ENCODE peak calls at places on chromosome 12, in five cellular contexts. W is NCI-H524, V is left ventricle myocardium inferior, C is activated T-cell treated with anti-CD3 and anti-CD28 coated beads for 4 hours, U is cardiac fibroblast. X is an unnamed sample.

GRCh38 chr12:19957578-19957977 is 410.8 kb upstream of the PDE3A start:
- DNase-seq in W (no peak), V (no peak), C (no peak), U (peak; percentile 72), X (peak; percentile 63)

GRCh38 chr12:5123921-5124320 is 80.2 kb downstream of the KCNA5 start:
- DNase-seq in W (no peak), V (no peak), C (no peak), U (no peak), X (no peak)

GRCh38 chr12:98352218-98352811 is 163.1 kb upstream of the TMPO start:
- DNase-seq in W (no peak), V (no peak), C (no peak), U (peak; percentile 94), X (peak; percentile 77)

GRCh38 chr12:92539966-92540791 is 162.6 kb upstream of the PLEKHG7 start:
- DNase-seq in W (peak; percentile 30), V (peak; percentile 27), C (no peak), U (no peak), X (no peak)

GRCh38 chr12:47021298-47021697 is 58.1 kb upstream of the PCED1B start:
- DNase-seq in W (peak; percentile 68), V (no peak), C (peak; percentile 7), U (peak; percentile 95), X (peak; percentile 80)

GRCh38 chr12:106892075-106892474 is 63.6 kb upstream of the TMEM263 start:
- DNase-seq in W (no peak), V (no peak), C (no peak), U (no peak), X (no peak)

GRCh38 chr12:133081408-133081806 is 684 bp downstream of the ZNF140 start:
- DNase-seq in W (no peak), V (no peak), C (no peak), U (no peak), X (no peak)

GRCh38 chr12:59283012-59283411 is 312.8 kb upstream of the SLC16A7 start:
- DNase-seq in W (no peak), V (no peak), C (no peak), U (no peak), X (no peak)

GRCh38 chr12:26400627-26401026 is 205.3 kb downstream of the SSPN start:
- DNase-seq in W (no peak), V (no peak), C (no peak), U (no peak), X (no peak)

GRCh38 chr12:123057505-123058265 is 77.2 kb downstream of the ARL6IP4 start:
- DNase-seq in W (peak; percentile 88), V (no peak), C (no peak), U (no peak), X (no peak)

GRCh38 chr12:62760779-62761178 is 174.2 kb downstream of the PPM1H start:
- DNase-seq in W (no peak), V (no peak), C (no peak), U (peak; percentile 37), X (peak; percentile 87)

GRCh38 chr12:57242329-57242690 is 8.7 kb downstream of the STAC3 start:
- DNase-seq in W (peak; percentile 85), V (peak; percentile 60), C (no peak), U (no peak), X (no peak)

GRCh38 chr12:121990692-121991603 is 30.7 kb upstream of the BCL7A start:
- DNase-seq in W (peak; percentile 79), V (no peak), C (no peak), U (peak; percentile 4), X (no peak)

GRCh38 chr12:58034712-58035111 is 93.3 kb downstream of the ATP23 start:
- DNase-seq in W (no peak), V (no peak), C (no peak), U (no peak), X (no peak)

GRCh38 chr12:92469837-92470236 is 233.0 kb upstream of the PLEKHG7 start:
- DNase-seq in W (no peak), V (peak; percentile 68), C (no peak), U (peak; percentile 58), X (no peak)

GRCh38 chr12:121673013-121673441 is 3.6 kb upstream of the MORN3 start:
- DNase-seq in W (peak; percentile 54), V (no peak), C (no peak), U (no peak), X (no peak)

GRCh38 chr12:40970320-40970907 is 217.7 kb upstream of the PDZRN4 start:
- DNase-seq in W (peak; percentile 45), V (no peak), C (no peak), U (no peak), X (no peak)

GRCh38 chr12:78966062-78966461 is 101.5 kb downstream of the SYT1 start:
- DNase-seq in W (no peak), V (no peak), C (no peak), U (no peak), X (no peak)

GRCh38 chr12:26878661-26879119 is 45.7 kb upstream of the ITPR2 start:
- DNase-seq in W (peak; percentile 98), V (peak; percentile 87), C (no peak), U (peak; percentile 29), X (peak; percentile 27)

GRCh38 chr12:68031881-68032739 is 42.9 kb downstream of the IFNG-AS1 start:
- DNase-seq in W (no peak), V (no peak), C (no peak), U (no peak), X (no peak)

GRCh38 chr12:112974904-112975303 is 3.4 kb upstream of the OAS2 start:
- DNase-seq in W (no peak), V (no peak), C (no peak), U (no peak), X (no peak)

GRCh38 chr12:58313091-58313855 is 371.9 kb downstream of the ATP23 start:
- DNase-seq in W (no peak), V (no peak), C (no peak), U (peak; percentile 90), X (peak; percentile 84)

GRCh38 chr12:111121840-111122239 is 201.5 kb upstream of the MYL2 start:
- DNase-seq in W (peak; percentile 70), V (no peak), C (no peak), U (no peak), X (no peak)

GRCh38 chr12:85273411-85274075 is 6.5 kb upstream of the ALX1 start:
- DNase-seq in W (no peak), V (no peak), C (no peak), U (no peak), X (no peak)

GRCh38 chr12:39616666-39617065 is 2.9 kb downstream of the ABCD2 start:
- DNase-seq in W (peak; percentile 58), V (no peak), C (no peak), U (no peak), X (no peak)

GRCh38 chr12:96294831-96295230 is 100.7 kb downstream of the ELK3 start:
- DNase-seq in W (no peak), V (no peak), C (no peak), U (peak; percentile 53), X (peak; percentile 80)

GRCh38 chr12:30822385-30823139 is 67.8 kb upstream of the CAPRIN2 start:
- DNase-seq in W (peak; percentile 51), V (peak; percentile 68), C (no peak), U (peak; percentile 63), X (peak; percentile 50)

GRCh38 chr12:45402288-45402687 is 186.4 kb downstream of the ANO6 start:
- DNase-seq in W (no peak), V (no peak), C (no peak), U (no peak), X (peak; percentile 39)

GRCh38 chr12:97386133-97386581 is 76.4 kb upstream of the RMST start:
- DNase-seq in W (no peak), V (no peak), C (no peak), U (no peak), X (no peak)

GRCh38 chr12:19894803-19895202 is 455.5 kb downstream of the AEBP2 start:
- DNase-seq in W (no peak), V (no peak), C (no peak), U (peak; percentile 67), X (peak; percentile 26)

GRCh38 chr12:31732926-31733548 is 4.2 kb upstream of the AMN1 start:
- DNase-seq in W (no peak), V (no peak), C (no peak), U (peak; percentile 95), X (peak; percentile 79)

GRCh38 chr12:82470906-82471512 is 112.7 kb downstream of the METTL25 start:
- DNase-seq in W (no peak), V (no peak), C (no peak), U (peak; percentile 52), X (no peak)

X was measured in fibroblast of villous mesenchyme.